ENCODE peak calls at places on chromosomes 4 and X, in seven cellular contexts. T is IMR-90; B is activated CD4-positive, alpha-beta T cell treated with anti-CD3 and anti-CD28 coated beads, Interleukin-2, amount 10 ng/mL, durations not matched to agents 7 days and 5 days; C is hypothalamus; J is iPS-NIHi11; S is GM04503; K is sciatic nerve. P is an unnamed sample.

GRCh38 chr4:139665690-139666529 is at the start of gene MGST2:
- DNase-seq in S (no peak), B (peak; percentile 38), K (peak; percentile 81), T (peak; percentile 79), C (peak; percentile 38), J (peak; percentile 76), P (peak; percentile 81)

GRCh38 chr4:157265281-157265680 is 44.8 kb downstream of the GRIA2 start:
- DNase-seq in B (no peak), C (no peak), T (no peak), S (no peak), K (no peak), J (peak; percentile 56), P (no peak)

GRCh38 chr4:75432683-75433082 is 81.5 kb downstream of the RCHY1 start:
- DNase-seq in J (peak; percentile 53), S (no peak), T (peak; percentile 7), K (no peak), C (no peak), B (no peak), P (no peak)

GRCh38 chrX:40471965-40472648 is 108.7 kb upstream of the ATP6AP2 start:
- DNase-seq in J (peak; percentile 33), B (peak; percentile 8), S (peak; percentile 16), K (no peak), C (no peak), T (peak; percentile 84), P (no peak)

GRCh38 chr4:1593038-1593417 is 91.1 kb downstream of the FAM53A start:
- DNase-seq in K (no peak), B (no peak), J (peak; percentile 30), S (no peak), C (no peak), T (no peak), P (no peak)

GRCh38 chr4:127624176-127624575 is 8.6 kb upstream of the INTU start:
- DNase-seq in K (no peak), C (no peak), B (no peak), T (no peak), J (no peak), S (no peak), P (no peak)

GRCh38 chr4:78480286-78480685 is 71.3 kb upstream of the ANXA3 start:
- DNase-seq in J (no peak), K (no peak), T (no peak), S (peak; percentile 16), C (no peak), B (no peak), P (no peak)

GRCh38 chr4:126238010-126238409 is 923.3 kb downstream of the FAT4 start:
- DNase-seq in C (no peak), S (no peak), K (no peak), J (peak; percentile 16), T (no peak), B (no peak), P (no peak)

GRCh38 chr4:139756391-139757180 is 91.0 kb downstream of the MGST2 start:
- DNase-seq in S (no peak), T (no peak), C (no peak), B (no peak), J (no peak), K (no peak), P (no peak)

GRCh38 chr4:148444296-148445070 is 2.3 kb upstream of the NR3C2 start:
- DNase-seq in J (peak; percentile 41), S (no peak), B (peak; percentile 30), T (no peak), C (peak; percentile 50), K (peak; percentile 64), P (no peak)

GRCh38 chrX:42567268-42567667 is 210.7 kb downstream of the PPP1R2C start:
- DNase-seq in K (no peak), C (no peak), B (no peak), J (no peak), S (no peak), T (no peak), P (no peak)

GRCh38 chr4:655735-656151 is 18.3 kb downstream of the ATP5ME start:
- DNase-seq in S (no peak), C (no peak), T (no peak), J (no peak), B (no peak), K (no peak), P (no peak)

GRCh38 chrX:78029663-78030062 is 60.2 kb upstream of the PGAM4 start:
- DNase-seq in B (peak; percentile 12), T (peak; percentile 33), K (no peak), J (no peak), S (no peak), C (no peak), P (no peak)

GRCh38 chrX:41590641-41591040 is 98.1 kb upstream of the GPR34 start:
- DNase-seq in J (no peak), K (no peak), S (no peak), C (no peak), B (no peak), T (peak; percentile 39), P (no peak)

GRCh38 chr4:145609494-145610427 is 9.4 kb upstream of the MMAA start:
- DNase-seq in J (peak; percentile 48), K (peak; percentile 75), T (peak; percentile 77), S (peak; percentile 30), B (peak; percentile 74), C (no peak), P (no peak)

GRCh38 chr4:82469776-82470345 is 39.5 kb downstream of the ENOPH1 start:
- DNase-seq in J (no peak), T (peak; percentile 70), K (no peak), C (no peak), B (no peak), S (peak; percentile 27), P (no peak)